ENCODE peak calls at places on chromosomes 5 and 9, in six cellular contexts. I is GM06990; B is HCT116; J is upper lobe of right lung; V is CD8-positive, alpha-beta T cell; F is adipocyte. Y is an unnamed sample. For H3K27me3, the result is how much of the 10 kb centered on the place peaks cover.

GRCh38 chr9:126561582-126561981 is 52.1 kb upstream of the LMX1B start:
- DNase-seq in I (no peak), B (no peak), J (no peak), V (no peak), F (no peak), Y (no peak)

GRCh38 chr9:95752129-95752731 is 123.3 kb upstream of the ERCC6L2 start:
- DNase-seq in I (no peak), B (no peak), J (no peak), V (no peak), F (no peak), Y (no peak)

GRCh38 chr9:75046725-75047345 is 18.7 kb upstream of the CARNMT1 start:
- DNase-seq in I (no peak), B (no peak), J (no peak), V (no peak), F (no peak), Y (no peak)

GRCh38 chr5:24226492-24226891 is 418.3 kb downstream of the CDH10 start:
- DNase-seq in I (no peak), B (no peak), J (no peak), V (no peak), F (no peak), Y (no peak)

GRCh38 chr9:37407468-37407867 is 15.0 kb upstream of the GRHPR start:
- DNase-seq in I (no peak), B (no peak), J (no peak), V (no peak), F (peak), Y (no peak)

GRCh38 chr5:75438722-75439121 is 72.7 kb downstream of the CERT1 start:
- DNase-seq in I (no peak), B (no peak), J (no peak), V (no peak), F (no peak), Y (no peak)

GRCh38 chr5:122118356-122118948 is 10.9 kb upstream of the ZNF474 start:
- DNase-seq in I (no peak), B (no peak), J (no peak), V (no peak), F (no peak), Y (no peak)

GRCh38 chr9:86624616-86625015 is 270.4 kb upstream of the TUT7 start:
- DNase-seq in I (no peak), B (no peak), J (no peak), V (no peak), F (no peak), Y (no peak)

GRCh38 chr5:101429241-101429640 is 526.2 kb upstream of the ST8SIA4 start:
- DNase-seq in I (no peak), B (no peak), J (no peak), V (no peak), F (peak), Y (no peak)

GRCh38 chr5:31285025-31285424 is 91.5 kb downstream of the CDH6 start:
- DNase-seq in I (no peak), B (no peak), J (no peak), V (no peak), F (no peak), Y (no peak)

DNA sequence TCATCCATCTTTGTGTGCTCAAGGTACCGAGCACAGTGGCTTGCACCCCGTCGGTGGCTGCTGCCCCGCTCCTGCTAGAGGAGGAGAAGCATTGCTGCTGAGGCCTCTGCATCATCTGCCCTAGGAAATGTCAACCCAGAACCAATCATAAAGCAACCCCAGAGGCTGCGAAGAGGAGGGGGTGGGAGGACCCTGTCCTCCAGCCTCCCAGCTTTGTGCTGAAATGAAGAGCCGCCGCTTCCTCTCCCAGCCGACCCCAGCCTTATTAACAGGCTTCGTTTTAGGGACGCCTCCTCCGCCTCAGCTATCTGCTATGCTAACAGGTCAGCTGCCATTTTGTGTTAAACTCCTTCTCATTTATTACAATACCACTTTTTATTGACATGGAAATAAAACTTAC is 71.5 kb downstream of the CFAP77 start:
- DNase-seq in I (no peak), B (no peak), J (no peak), V (no peak), F (no peak), Y (no peak)
- H3K27me3 ChIP-seq in I (under half), B (under half), J (under half), V (under half), F (half or more), Y (half or more)

GRCh38 chr5:175444060-175444904 is at the start of gene DRD1:
- DNase-seq in I (peak), B (no peak), J (peak), V (peak), F (peak), Y (no peak)
- H3K27me3 ChIP-seq in I (under half), B (under half), J (under half), V (under half), F (half or more), Y (half or more)

GRCh38 chr9:123371805-123372590 is 16.0 kb downstream of the CRB2 start:
- DNase-seq in I (no peak), B (no peak), J (no peak), V (no peak), F (no peak), Y (no peak)

GRCh38 chr9:123372766-123373446 is 16.9 kb downstream of the CRB2 start:
- DNase-seq in I (no peak), B (no peak), J (no peak), V (no peak), F (no peak), Y (no peak)

GRCh38 chr9:123373941-123374340 is 17.9 kb downstream of the CRB2 start:
- DNase-seq in I (no peak), B (no peak), J (no peak), V (no peak), F (no peak), Y (no peak)

GRCh38 chr9:123375725-123376132 is 19.7 kb downstream of the CRB2 start:
- DNase-seq in I (no peak), B (no peak), J (no peak), V (no peak), F (no peak), Y (no peak)

GRCh38 chr9:123373447-123373923 is 17.5 kb downstream of the CRB2 start:
- DNase-seq in I (no peak), B (no peak), J (no peak), V (no peak), F (no peak), Y (no peak)
- H3K27me3 ChIP-seq in I (under half), B (under half), J (under half), V (under half), F (half or more), Y (half or more)

GRCh38 chr9:107688728-107689127 is 199.2 kb upstream of the KLF4 start:
- DNase-seq in I (no peak), B (no peak), J (no peak), V (no peak), F (no peak), Y (no peak)

GRCh38 chr9:107684224-107684623 is 194.7 kb upstream of the KLF4 start:
- DNase-seq in I (no peak), B (no peak), J (no peak), V (no peak), F (peak), Y (no peak)

GRCh38 chr9:107683566-107683965 is 194.0 kb upstream of the KLF4 start:
- DNase-seq in I (no peak), B (no peak), J (no peak), V (no peak), F (no peak), Y (no peak)

GRCh38 chr9:107685399-107685798 is 195.8 kb upstream of the KLF4 start:
- DNase-seq in I (no peak), B (no peak), J (no peak), V (no peak), F (no peak), Y (no peak)

DNA sequence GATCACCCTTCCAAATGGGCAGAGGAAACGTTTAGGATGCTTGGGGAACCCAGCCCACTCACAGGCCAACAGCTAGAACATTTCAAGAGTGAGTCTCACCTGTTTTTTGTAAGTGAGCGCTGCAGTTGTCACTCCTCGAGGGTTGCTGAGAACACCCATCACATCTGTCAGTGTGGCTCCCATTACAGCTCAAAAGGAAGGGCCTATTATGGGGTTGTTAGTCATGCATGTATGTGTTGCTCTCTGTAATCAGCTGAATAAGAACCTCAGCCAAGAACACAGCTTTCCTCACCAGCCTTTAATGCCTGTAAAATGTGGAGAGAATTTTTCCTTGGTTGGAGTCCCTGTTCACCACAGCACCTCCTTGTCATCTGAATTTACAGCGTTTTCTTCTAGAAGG is 196.3 kb upstream of the KLF4 start:
- DNase-seq in I (no peak), B (no peak), J (no peak), V (no peak), F (no peak), Y (no peak)
- H3K27me3 ChIP-seq in I (under half), B (under half), J (under half), V (under half), F (under half), Y (under half)

GRCh38 chr5:111628901-111629300 is 116.6 kb upstream of the STARD4 start:
- DNase-seq in I (no peak), B (no peak), J (no peak), V (no peak), F (peak), Y (no peak)

GRCh38 chr5:111627862-111628261 is 115.5 kb upstream of the STARD4 start:
- DNase-seq in I (no peak), B (no peak), J (no peak), V (no peak), F (no peak), Y (no peak)

GRCh38 chr5:111631328-111631727 is 119.0 kb upstream of the STARD4 start:
- DNase-seq in I (no peak), B (no peak), J (no peak), V (no peak), F (no peak), Y (no peak)

DNA sequence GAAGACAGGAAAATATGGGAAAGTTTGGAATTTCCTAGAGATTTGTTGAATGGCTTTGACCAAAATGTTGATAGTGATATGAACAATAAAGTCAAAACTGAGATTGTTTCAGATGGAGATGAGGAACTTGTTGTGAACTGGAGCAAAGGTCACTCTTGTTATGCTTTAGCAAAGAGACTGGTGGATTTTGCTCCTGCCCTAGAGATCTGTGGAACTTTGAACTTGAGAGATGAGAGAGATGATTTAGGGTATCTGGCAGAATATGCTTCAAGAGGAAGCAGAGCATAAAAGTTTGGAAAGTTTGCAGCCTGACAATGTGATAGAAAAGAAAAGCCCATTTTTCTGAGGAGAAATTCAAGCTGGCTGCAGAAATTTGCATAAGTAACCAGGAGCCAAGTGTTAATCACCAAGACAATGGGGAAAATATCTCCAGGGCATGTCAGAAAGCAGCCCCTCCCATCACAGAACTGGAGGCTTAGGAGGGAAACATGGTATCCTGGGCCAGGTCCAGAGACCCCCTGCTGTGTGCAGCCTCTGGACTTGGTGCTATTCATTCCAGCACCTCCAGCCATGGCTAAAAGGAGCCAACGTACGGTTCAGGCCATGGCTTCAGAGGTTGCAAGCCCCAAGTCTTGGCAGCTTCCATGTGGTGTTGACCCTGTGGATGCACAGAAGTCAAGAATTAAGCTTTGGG is 114.3 kb upstream of the STARD4 start:
- DNase-seq in I (no peak), B (no peak), J (no peak), V (no peak), F (no peak), Y (no peak)
- H3K27me3 ChIP-seq in I (under half), B (under half), J (under half), V (under half), F (under half), Y (under half)

GRCh38 chr9:122277285-122277897 is 12.7 kb downstream of the MRRF start:
- DNase-seq in I (no peak), B (no peak), J (no peak), V (no peak), F (no peak), Y (no peak)

GRCh38 chr9:122268041-122268814 is 3.5 kb downstream of the MRRF start:
- DNase-seq in I (no peak), B (no peak), J (no peak), V (no peak), F (no peak), Y (no peak)

DNA sequence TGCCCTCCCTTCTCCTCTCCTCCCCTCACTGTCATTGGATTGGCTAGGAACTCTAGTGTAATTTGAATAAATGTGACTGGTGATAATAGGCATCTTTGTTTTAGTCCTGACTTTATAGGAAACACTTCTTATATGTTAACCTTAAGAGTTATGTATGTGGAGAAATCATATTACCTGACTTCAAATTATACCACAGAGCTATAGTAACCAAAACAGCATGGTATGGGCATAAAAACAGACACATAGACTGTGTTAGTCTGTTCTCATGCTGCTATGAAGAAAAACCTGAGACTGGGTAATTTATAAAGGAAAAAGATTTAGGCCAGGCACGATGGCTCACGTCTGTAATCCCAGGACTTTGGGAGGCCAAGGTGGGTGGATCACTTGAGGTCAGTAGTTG is 9.4 kb downstream of the MRRF start:
- DNase-seq in I (no peak), B (no peak), J (no peak), V (no peak), F (no peak), Y (no peak)
- H3K27me3 ChIP-seq in I (under half), B (under half), J (under half), V (under half), F (under half), Y (under half)